ENCODE peak calls at places on chromosomes 3 and 15, in seven cellular contexts. H is SK-N-MC, J is kidney epithelial cell, A is keratinocyte, D is foreskin fibroblast, X is neuronal stem cell, L is HepG2. N is an unnamed sample.

GRCh38 chr15:98714906-98715305 is 66.6 kb downstream of the IGF1R start:
- DNase-seq in L (no peak), X (no peak), A (no peak), H (no peak), J (no peak), D (no peak), N (no peak)

GRCh38 chr3:111761309-111761795 is 97.7 kb upstream of the PHLDB2 start:
- DNase-seq in J (peak; percentile 68), H (no peak), L (no peak), A (peak; percentile 94), D (peak; percentile 75), X (no peak), N (peak; percentile 84)

GRCh38 chr3:120203016-120203415 is 82.0 kb downstream of the GPR156 start:
- DNase-seq in D (peak; percentile 83), L (no peak), H (peak; percentile 70), X (no peak), A (no peak), J (peak; percentile 25), N (peak; percentile 75)

GRCh38 chr3:131067983-131068382 is 41.3 kb downstream of the NEK11 start:
- DNase-seq in J (no peak), X (no peak), H (no peak), L (no peak), A (no peak), D (no peak), N (no peak)

GRCh38 chr3:3628676-3629328 is 170.4 kb upstream of the LRRN1 start:
- DNase-seq in X (no peak), A (no peak), D (no peak), J (no peak), L (no peak), H (no peak), N (no peak)

GRCh38 chr15:91950631-91951384 is 97.3 kb downstream of the SLCO3A1 start:
- DNase-seq in J (no peak), A (no peak), L (no peak), H (peak; percentile 64), D (no peak), X (no peak), N (no peak)

GRCh38 chr15:39140060-39140604 is 440.7 kb upstream of the THBS1 start:
- DNase-seq in J (peak; percentile 52), H (no peak), D (peak; percentile 92), L (peak; percentile 67), X (no peak), A (peak; percentile 21), N (peak; percentile 89)

GRCh38 chr3:177802151-177802900 is 605.0 kb upstream of the TBL1XR1 start:
- DNase-seq in L (no peak), D (peak; percentile 32), A (no peak), H (no peak), J (no peak), X (no peak), N (no peak)

GRCh38 chr3:59040902-59041301 is 8.9 kb downstream of the CFAP20DC start:
- DNase-seq in D (peak; percentile 26), L (no peak), A (no peak), H (no peak), X (no peak), J (no peak), N (no peak)

GRCh38 chr15:25176991-25177954 is 222.5 kb downstream of the SNRPN start:
- DNase-seq in A (no peak), X (no peak), L (no peak), H (no peak), D (no peak), J (no peak), N (no peak)

GRCh38 chr3:43582876-43583275 is 38.9 kb downstream of the ANO10 start:
- DNase-seq in H (no peak), X (no peak), J (no peak), L (no peak), A (no peak), D (no peak), N (no peak)

GRCh38 chr15:38441130-38441519 is 12.8 kb upstream of the FAM98B start:
- DNase-seq in D (no peak), X (no peak), H (no peak), L (no peak), A (no peak), J (no peak), N (no peak)

GRCh38 chr3:152298393-152299242 is 29.9 kb downstream of the MBNL1 start:
- DNase-seq in L (peak; percentile 97), J (no peak), H (peak; percentile 100), D (peak; percentile 98), X (no peak), A (peak; percentile 41), N (peak; percentile 99)

GRCh38 chr3:50205719-50206276 is 727 bp downstream of the SLC38A3 start:
- DNase-seq in A (no peak), J (no peak), X (no peak), L (peak; percentile 73), D (no peak), H (no peak), N (no peak)

DNA sequence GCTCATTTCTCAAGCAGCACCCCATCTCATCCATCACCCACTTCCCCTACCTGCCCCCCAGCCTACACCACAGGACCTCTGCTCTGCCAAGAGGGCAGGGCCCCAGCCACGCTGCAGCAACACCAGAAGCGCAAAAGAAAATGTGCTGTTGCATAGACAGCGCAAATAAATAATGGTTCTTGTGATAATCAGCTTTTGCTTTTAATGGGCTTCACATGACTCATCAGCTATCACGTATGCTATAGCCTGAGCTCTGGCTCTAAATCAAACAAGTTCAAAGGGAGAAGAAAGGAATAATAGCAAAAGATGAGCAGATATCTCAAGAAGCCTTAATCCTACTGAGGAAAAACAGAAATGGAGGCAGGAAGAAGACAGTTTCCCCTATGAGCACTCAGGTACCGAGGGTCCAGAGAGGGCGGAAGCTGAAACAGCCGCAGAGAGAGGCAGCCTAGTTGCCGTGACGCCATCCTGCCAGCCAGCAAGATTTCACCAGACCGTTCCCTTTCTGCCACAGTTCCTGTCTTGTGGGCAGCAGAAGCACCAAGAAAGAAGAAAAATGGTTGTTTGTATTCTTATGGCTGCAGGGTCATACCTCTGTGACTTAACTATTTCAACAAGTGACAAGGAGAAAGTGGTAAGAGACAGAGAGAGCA is 22.1 kb downstream of the RAB27A start:
- DNase-seq in A (no peak), J (no peak), H (no peak), L (no peak), D (no peak), X (no peak), N (no peak)
- H3K4me3 ChIP-seq in A (no peak overlapping the region), J (no peak overlapping the region), H (no peak overlapping the region), L (no peak overlapping the region), D (no peak overlapping the region), X (no peak overlapping the region), N (no peak overlapping the region)

GRCh38 chr3:71649757-71650156 is 66.2 kb upstream of the FOXP1 start:
- DNase-seq in J (no peak), D (no peak), L (peak; percentile 10), X (no peak), A (no peak), H (no peak), N (no peak)
- H3K4me3 ChIP-seq in J (no peak overlapping the region), D (no peak overlapping the region), L (no peak overlapping the region), X (no peak overlapping the region), A (no peak overlapping the region), H (no peak overlapping the region), N (no peak overlapping the region)

GRCh38 chr3:127133971-127134370 is 59.0 kb upstream of the PRR23E start:
- DNase-seq in D (no peak), A (no peak), H (no peak), X (no peak), L (no peak), J (no peak), N (no peak)

GRCh38 chr3:127135241-127136023 is 57.5 kb upstream of the PRR23E start:
- DNase-seq in L (no peak), J (no peak), D (peak; percentile 11), H (no peak), A (no peak), X (no peak), N (no peak)

GRCh38 chr3:127136024-127136600 is 56.8 kb upstream of the PRR23E start:
- DNase-seq in H (no peak), J (no peak), L (no peak), X (no peak), D (no peak), A (no peak), N (no peak)

GRCh38 chr3:127134466-127134865 is 58.5 kb upstream of the PRR23E start:
- DNase-seq in X (no peak), A (no peak), L (no peak), H (no peak), D (no peak), J (no peak), N (no peak)

GRCh38 chr3:127134887-127135240 is 58.1 kb upstream of the PRR23E start:
- DNase-seq in L (no peak), X (no peak), A (no peak), J (no peak), H (no peak), D (no peak), N (no peak)
- H3K4me3 ChIP-seq in L (no peak overlapping the region), X (peak overlapping the region; percentile 51), A (no peak overlapping the region), J (no peak overlapping the region), H (no peak overlapping the region), D (no peak overlapping the region), N (no peak overlapping the region)

GRCh38 chr3:170421147-170421641 is 2.5 kb downstream of the CLDN11 start:
- DNase-seq in H (no peak), X (no peak), D (no peak), J (no peak), L (peak; percentile 42), A (no peak), N (no peak)
- H3K4me3 ChIP-seq in H (no peak overlapping the region), X (no peak overlapping the region), D (peak overlapping the region; percentile 77), J (no peak overlapping the region), L (peak overlapping the region; percentile 54), A (no peak overlapping the region), N (peak overlapping the region; percentile 67)